ENCODE peak calls at places on chromosomes 4 and X, in ten cellular contexts. E is left lung; O is adrenal gland; R is CD8-positive, alpha-beta memory T cell; U is H1; K is dorsolateral prefrontal cortex; V is breast epithelium; T is aorta; X is uterus; J is AG04450. C is an unnamed sample.

GRCh38 chr4:59608466-59608865 is 1591.7 kb upstream of the ADGRL3 start:
- DNase-seq in T (no peak), J (no peak), K (no peak), V (no peak), E (no peak), R (no peak), U (no peak), O (no peak), X (no peak), C (no peak)

GRCh38 chr4:74018771-74019170 is 19.7 kb downstream of the CXCL3 start:
- DNase-seq in U (no peak), T (no peak), J (no peak), E (no peak), X (no peak), V (no peak), K (no peak), R (no peak), O (no peak), C (no peak)

GRCh38 chr4:13590766-13591165 is 36.8 kb downstream of the BOD1L1 start:
- DNase-seq in E (no peak), V (no peak), O (no peak), X (no peak), U (no peak), J (no peak), T (no peak), R (no peak), K (no peak), C (no peak)

GRCh38 chr4:15149234-15149841 is 147.1 kb downstream of the CPEB2 start:
- DNase-seq in K (no peak), X (no peak), R (no peak), U (no peak), J (no peak), E (no peak), V (no peak), O (no peak), T (no peak), C (no peak)

GRCh38 chrX:129737921-129738320 is 858 bp upstream of the XPNPEP2 start:
- DNase-seq in R (no peak), K (no peak), E (no peak), T (no peak), U (no peak), O (no peak), X (no peak), J (no peak), V (no peak), C (no peak)

GRCh38 chr4:1072830-1073446 is 40.4 kb downstream of the RNF212 start:
- DNase-seq in X (peak; percentile 37), V (no peak), U (no peak), O (peak; percentile 74), J (no peak), R (peak; percentile 49), E (no peak), T (peak; percentile 60), K (no peak), C (peak; percentile 39)

GRCh38 chr4:147355849-147356248 is 125.0 kb upstream of the EDNRA start:
- DNase-seq in E (no peak), R (no peak), O (no peak), V (no peak), U (no peak), T (no peak), J (peak; percentile 69), X (no peak), K (no peak), C (no peak)

GRCh38 chr4:52548818-52549570 is 110.1 kb downstream of the USP46 start:
- DNase-seq in V (no peak), O (no peak), U (no peak), R (no peak), X (no peak), E (no peak), J (no peak), K (no peak), T (no peak), C (no peak)

GRCh38 chrX:2183193-2183725 is 317.5 kb downstream of the DHRSX start:
- DNase-seq in X (no peak), J (no peak), V (no peak), K (no peak), R (no peak), T (no peak), U (no peak), O (no peak), E (no peak), C (no peak)

GRCh38 chr4:137510866-137511265 is 21.4 kb downstream of the PCDH18 start:
- DNase-seq in V (no peak), U (no peak), E (no peak), O (no peak), T (no peak), R (no peak), X (peak; percentile 71), K (no peak), J (peak; percentile 74), C (no peak)

GRCh38 chr4:105186701-105187158 is 40.1 kb downstream of the TET2 start:
- DNase-seq in K (no peak), T (no peak), E (no peak), U (no peak), X (no peak), O (peak; percentile 44), V (no peak), J (no peak), R (no peak), C (peak; percentile 38)

GRCh38 chr4:20421586-20421985 is 169.9 kb downstream of the SLIT2 start:
- DNase-seq in J (no peak), K (no peak), X (no peak), R (no peak), V (no peak), O (no peak), U (no peak), E (no peak), T (no peak), C (no peak)

GRCh38 chr4:20420916-20421315 is 169.2 kb downstream of the SLIT2 start:
- DNase-seq in U (no peak), X (no peak), T (no peak), E (no peak), O (no peak), J (no peak), K (no peak), V (no peak), R (no peak), C (no peak)

GRCh38 chr4:20416800-20417199 is 165.1 kb downstream of the SLIT2 start:
- DNase-seq in V (no peak), T (no peak), K (no peak), U (no peak), R (no peak), O (no peak), J (no peak), X (no peak), E (no peak), C (no peak)

GRCh38 chr4:20422398-20422797 is 170.7 kb downstream of the SLIT2 start:
- DNase-seq in E (peak; percentile 34), R (peak; percentile 8), K (no peak), T (no peak), U (peak; percentile 23), O (peak; percentile 76), V (no peak), J (no peak), X (peak; percentile 34), C (no peak)

DNA sequence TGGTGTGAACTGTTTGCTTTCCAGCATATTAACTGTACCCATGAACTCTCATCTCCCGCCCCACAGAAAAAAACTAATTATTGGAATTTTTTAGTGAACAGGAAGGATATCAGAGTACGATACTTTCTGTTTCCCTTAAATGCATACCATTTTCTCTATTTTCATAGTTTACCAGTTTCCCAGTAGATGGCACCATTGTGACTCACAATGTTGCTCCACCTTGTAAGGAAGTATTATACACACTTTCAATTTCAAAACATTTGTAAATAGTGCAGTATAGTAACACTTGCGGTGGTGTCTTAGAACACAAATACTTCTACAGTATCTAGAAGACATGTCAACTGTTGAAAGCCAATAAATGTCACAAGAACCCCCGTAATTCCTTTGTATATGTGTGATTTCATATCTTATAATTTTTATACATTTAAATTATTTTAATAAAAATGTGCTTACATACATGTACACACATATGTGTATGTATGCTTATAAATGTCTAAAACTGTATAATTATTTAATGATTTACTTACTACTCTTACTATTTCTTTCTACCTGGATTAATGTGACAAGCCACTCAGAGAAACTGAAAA is 167.3 kb downstream of the SLIT2 start:
- DNase-seq in K (no peak), V (no peak), X (no peak), U (no peak), O (no peak), E (no peak), R (peak; percentile 9), J (peak; percentile 32), T (no peak), C (no peak)
- H3K4me3 ChIP-seq in K (peak overlapping the region; percentile 37), V (peak overlapping the region; percentile 14), X (peak overlapping the region; percentile 30), U (no peak overlapping the region), O (peak overlapping the region; percentile 3), E (peak overlapping the region; percentile 16), R (peak overlapping the region; percentile 35), J (peak overlapping the region; percentile 37), T (peak overlapping the region; percentile 61), C (peak overlapping the region; percentile 29)

GRCh38 chrX:30975467-30975866 is 86.4 kb upstream of the TAB3 start:
- DNase-seq in V (no peak), U (no peak), K (no peak), E (no peak), R (no peak), J (no peak), O (no peak), X (no peak), T (no peak), C (no peak)

GRCh38 chrX:30967516-30967915 is 78.5 kb upstream of the TAB3 start:
- DNase-seq in R (no peak), V (no peak), J (no peak), T (no peak), E (no peak), K (no peak), O (no peak), U (no peak), X (no peak), C (no peak)

GRCh38 chrX:30973784-30974427 is 84.9 kb upstream of the TAB3 start:
- DNase-seq in O (no peak), K (no peak), J (no peak), V (no peak), R (no peak), U (no peak), T (no peak), X (no peak), E (no peak), C (no peak)

GRCh38 chrX:30971761-30972603 is 82.9 kb upstream of the TAB3 start:
- DNase-seq in X (no peak), R (peak; percentile 10), K (no peak), V (no peak), E (no peak), J (peak; percentile 16), O (peak; percentile 38), T (no peak), U (peak; percentile 1), C (no peak)
- H3K4me3 ChIP-seq in X (no peak overlapping the region), R (peak overlapping the region; percentile 47), K (no peak overlapping the region), V (peak overlapping the region; percentile 17), E (no peak overlapping the region), J (no peak overlapping the region), O (no peak overlapping the region), T (peak overlapping the region; percentile 1), U (peak overlapping the region; percentile 43), C (peak overlapping the region; percentile 51)

GRCh38 chr4:7779194-7779768 is 160.4 kb downstream of the AFAP1 start:
- DNase-seq in T (peak; percentile 42), X (peak; percentile 59), U (no peak), J (no peak), E (no peak), V (peak; percentile 30), K (no peak), O (no peak), R (no peak), C (no peak)
- H3K4me3 ChIP-seq in T (no peak overlapping the region), X (peak overlapping the region; percentile 1), U (no peak overlapping the region), J (peak overlapping the region; percentile 35), E (no peak overlapping the region), V (no peak overlapping the region), K (peak overlapping the region; percentile 34), O (no peak overlapping the region), R (no peak overlapping the region), C (no peak overlapping the region)

GRCh38 chr4:6619466-6620255 is 20.8 kb upstream of the MRFAP1 start:
- DNase-seq in J (no peak), R (no peak), T (peak; percentile 72), V (no peak), K (peak; percentile 25), X (no peak), O (no peak), E (no peak), U (no peak), C (no peak)
- H3K4me3 ChIP-seq in J (no peak overlapping the region), R (no peak overlapping the region), T (no peak overlapping the region), V (no peak overlapping the region), K (no peak overlapping the region), X (no peak overlapping the region), O (no peak overlapping the region), E (no peak overlapping the region), U (no peak overlapping the region), C (no peak overlapping the region)